ENCODE peak calls at places on chromosomes 5 and 9, in five cellular contexts. A is esophagus squamous epithelium; D is activated CD8-positive, alpha-beta memory T cell treated with anti-CD3 and anti-CD28 coated beads for 1 hour; Z is left cardiac atrium; X is H4. H is an unnamed sample.

GRCh38 chr9:96484521-96484931 is 34.6 kb downstream of the HABP4 start:
- DNase-seq in X (no peak), D (no peak), Z (no peak), A (no peak), H (no peak)

GRCh38 chr5:22242532-22242931 is 610.6 kb downstream of the CDH12 start:
- DNase-seq in X (peak), A (no peak), Z (no peak), D (no peak), H (no peak)

GRCh38 chr9:22041792-22042191 is 32.7 kb upstream of the CDKN2B start:
- DNase-seq in Z (no peak), X (no peak), A (no peak), D (no peak), H (no peak)

GRCh38 chr9:99905833-99906402 is 536 bp upstream of the STX17 start:
- DNase-seq in A (no peak), D (no peak), X (no peak), Z (no peak), H (no peak)

GRCh38 chr5:42423285-42424152 is at the start of gene GHR:
- DNase-seq in X (peak), D (no peak), A (no peak), Z (peak), H (no peak)

GRCh38 chr5:175471628-175472027 is 6.7 kb upstream of the SFXN1 start:
- DNase-seq in Z (no peak), X (no peak), A (no peak), D (no peak), H (no peak)

GRCh38 chr9:110089681-110090370 is 118.1 kb downstream of the C9orf152 start:
- DNase-seq in Z (no peak), X (no peak), A (no peak), D (no peak), H (no peak)

GRCh38 chr9:85067792-85068191 is 398.3 kb downstream of the NTRK2 start:
- DNase-seq in Z (no peak), X (no peak), D (no peak), A (no peak), H (no peak)

GRCh38 chr5:111345731-111346130 is 121.5 kb downstream of the CAMK4 start:
- DNase-seq in D (no peak), A (no peak), X (no peak), Z (no peak), H (no peak)